ENCODE peak calls at places on chromosomes 2 and 18, in ten cellular contexts. C is stimulated activated CD4-positive, alpha-beta T cell treated with anti-CD3 and anti-CD28 coated beads, Interleukin-4, amount 100 ng/mL, for 4 hours; U is posterior cingulate gyrus; F is NB4; I is iris pigment epithelial cell; P is nephron progenitor cell; B is activated T-helper 1 cell treated with anti-CD3 and anti-CD28 coated beads, Interleukin-2, amount 50 U/mL, for 16 hours; Y is left ventricle myocardium superior; A is neural crest cell; Q is endodermal cell. K is an unnamed sample.

GRCh38 chr2:179701524-179702110 is 159.8 kb downstream of the ZNF385B start:
- DNase-seq in F (no peak), Q (no peak), B (no peak), P (no peak), U (no peak), I (peak), A (no peak), Y (no peak), C (no peak), K (no peak)

GRCh38 chr2:102473020-102473419 is at the start of gene SLC9A4:
- DNase-seq in Y (no peak), P (peak), C (peak), I (peak), U (no peak), A (peak), F (peak), Q (peak), B (peak), K (peak)

GRCh38 chr2:36059684-36060083 is 295.9 kb upstream of the CRIM1 start:
- DNase-seq in C (no peak), Y (no peak), Q (no peak), B (no peak), U (no peak), I (no peak), F (peak), A (no peak), P (no peak), K (no peak)

GRCh38 chr2:26982102-26982742 is 11.8 kb downstream of the MAPRE3 start:
- DNase-seq in Q (peak), Y (peak), A (no peak), C (no peak), I (peak), B (no peak), P (no peak), F (peak), U (peak), K (peak)

GRCh38 chr2:172345951-172346555 is 81.3 kb upstream of the ITGA6 start:
- DNase-seq in F (no peak), Y (no peak), Q (no peak), P (no peak), B (no peak), U (no peak), I (no peak), C (no peak), A (no peak), K (no peak)

GRCh38 chr18:2855560-2856350 is 8.9 kb downstream of the EMILIN2 start:
- DNase-seq in F (peak), A (no peak), B (no peak), Q (no peak), U (no peak), P (no peak), Y (no peak), C (no peak), I (no peak), K (no peak)

GRCh38 chr18:74498712-74499629 is 2.8 kb downstream of the CNDP2 start:
- DNase-seq in F (peak), Y (peak), P (no peak), A (no peak), C (peak), B (peak), I (no peak), U (no peak), Q (no peak), K (peak)

GRCh38 chr2:64329848-64330247 is 124.1 kb upstream of the LGALSL start:
- DNase-seq in I (peak), B (no peak), C (no peak), A (no peak), P (no peak), Y (no peak), Q (no peak), F (no peak), U (no peak), K (no peak)

GRCh38 chr2:20421988-20422678 is 24.7 kb upstream of the RHOB start:
- DNase-seq in Q (no peak), F (no peak), Y (peak), U (peak), P (no peak), C (no peak), A (no peak), I (peak), B (no peak), K (no peak)

GRCh38 chr18:23853448-23854210 is 160.9 kb upstream of the TTC39C start:
- DNase-seq in F (no peak), U (no peak), P (no peak), A (no peak), B (no peak), Y (no peak), Q (no peak), I (no peak), C (no peak), K (peak)

GRCh38 chr2:121160366-121160765 is 124.6 kb downstream of the TFCP2L1 start:
- DNase-seq in P (no peak), U (no peak), C (no peak), Q (no peak), B (no peak), A (no peak), F (no peak), Y (no peak), I (no peak), K (no peak)

GRCh38 chr18:22868831-22869230 is 64.3 kb upstream of the RBBP8 start:
- DNase-seq in A (no peak), Y (no peak), U (no peak), C (no peak), B (no peak), F (no peak), I (no peak), Q (no peak), P (no peak), K (no peak)

GRCh38 chr2:85907671-85908157 is 18.9 kb upstream of the ST3GAL5 start:
- DNase-seq in F (no peak), P (no peak), Y (no peak), A (no peak), U (no peak), I (no peak), C (no peak), Q (no peak), B (no peak), K (no peak)

GRCh38 chr2:10289891-10290290 is 12.8 kb upstream of the HPCAL1 start:
- DNase-seq in I (peak), Q (no peak), B (no peak), Y (no peak), P (no peak), U (no peak), F (peak), C (no peak), A (no peak), K (no peak)

GRCh38 chr2:108553181-108553919 is 19.1 kb downstream of the LIMS1 start:
- DNase-seq in U (no peak), Y (no peak), A (no peak), I (no peak), F (no peak), B (no peak), Q (no peak), C (no peak), P (no peak), K (no peak)

GRCh38 chr2:153575171-153575853 is 96.8 kb upstream of the RPRM start:
- DNase-seq in I (no peak), Q (peak), F (peak), U (no peak), B (no peak), C (no peak), A (no peak), P (no peak), Y (no peak), K (no peak)

GRCh38 chr2:233838726-233839446 is 15.4 kb downstream of the HJURP start:
- DNase-seq in Y (no peak), P (no peak), C (no peak), U (no peak), A (no peak), F (no peak), B (no peak), Q (no peak), I (no peak), K (no peak)

GRCh38 chr2:5464657-5465056 is 227.5 kb upstream of the SOX11 start:
- DNase-seq in Q (no peak), A (no peak), U (no peak), Y (no peak), B (no peak), C (no peak), I (no peak), F (no peak), P (no peak), K (no peak)

K was measured in Kasumi-1.